ENCODE peak calls at places on chromosomes 4 and X, in five cellular contexts. One of them, this sample, is unnamed.

GRCh38 chrX:131827935-131828334 is 195.2 kb upstream of the STK26 start:
- DNase-seq in heart right ventricle: no peak
- DNase-seq in keratinocyte: no peak
- DNase-seq in endothelial cell: peak
- DNase-seq in body of pancreas: no peak
- DNase-seq in this sample: no peak

GRCh38 chrX:115030635-115031034 is 13.2 kb upstream of the IL13RA2 start:
- DNase-seq in heart right ventricle: no peak
- DNase-seq in body of pancreas: no peak
- DNase-seq in keratinocyte: peak
- DNase-seq in endothelial cell: no peak
- DNase-seq in this sample: no peak

GRCh38 chr4:77618383-77619241 is 13.0 kb downstream of the CXCL13 start:
- DNase-seq in heart right ventricle: no peak
- DNase-seq in keratinocyte: peak
- DNase-seq in endothelial cell: peak
- DNase-seq in body of pancreas: peak
- DNase-seq in this sample: peak

GRCh38 chr4:66568431-66568830 is 898.1 kb upstream of the EPHA5 start:
- DNase-seq in heart right ventricle: no peak
- DNase-seq in keratinocyte: no peak
- DNase-seq in body of pancreas: no peak
- DNase-seq in endothelial cell: no peak
- DNase-seq in this sample: no peak

GRCh38 chrX:55908685-55909212 is 191.2 kb downstream of the RRAGB start:
- DNase-seq in endothelial cell: peak
- DNase-seq in heart right ventricle: peak
- DNase-seq in keratinocyte: no peak
- DNase-seq in body of pancreas: no peak
- DNase-seq in this sample: no peak

GRCh38 chr4:128718793-128719192 is 90.7 kb upstream of the JADE1 start:
- DNase-seq in body of pancreas: no peak
- DNase-seq in heart right ventricle: no peak
- DNase-seq in keratinocyte: no peak
- DNase-seq in endothelial cell: no peak
- DNase-seq in this sample: no peak

GRCh38 chrX:19709812-19710518 is 177.4 kb downstream of the SH3KBP1 start:
- DNase-seq in body of pancreas: no peak
- DNase-seq in endothelial cell: no peak
- DNase-seq in keratinocyte: peak
- DNase-seq in heart right ventricle: no peak
- DNase-seq in this sample: no peak

GRCh38 chr4:112817933-112818921 is 181.3 kb downstream of the LARP7 start:
- DNase-seq in keratinocyte: no peak
- DNase-seq in endothelial cell: peak
- DNase-seq in body of pancreas: no peak
- DNase-seq in heart right ventricle: peak
- DNase-seq in this sample: no peak

GRCh38 chr4:102339018-102339417 is 6.3 kb downstream of the SLC39A8 start:
- DNase-seq in keratinocyte: no peak
- DNase-seq in endothelial cell: no peak
- DNase-seq in body of pancreas: no peak
- DNase-seq in heart right ventricle: no peak
- DNase-seq in this sample: no peak

GRCh38 chr4:2260336-2261109 is 1.4 kb downstream of the MXD4 start:
- DNase-seq in heart right ventricle: no peak
- DNase-seq in endothelial cell: no peak
- DNase-seq in body of pancreas: peak
- DNase-seq in keratinocyte: no peak
- DNase-seq in this sample: peak

GRCh38 chr4:117135634-117136354 is 50.4 kb upstream of the TRAM1L1 start:
- DNase-seq in endothelial cell: no peak
- DNase-seq in body of pancreas: no peak
- DNase-seq in keratinocyte: no peak
- DNase-seq in heart right ventricle: no peak
- DNase-seq in this sample: no peak

GRCh38 chr4:168759321-168759720 is 250.7 kb downstream of the CBR4 start:
- DNase-seq in keratinocyte: peak
- DNase-seq in endothelial cell: no peak
- DNase-seq in body of pancreas: no peak
- DNase-seq in heart right ventricle: no peak
- DNase-seq in this sample: no peak

GRCh38 chrX:132023896-132024386 is 839 bp downstream of the STK26 start:
- DNase-seq in body of pancreas: no peak
- DNase-seq in heart right ventricle: peak
- DNase-seq in endothelial cell: no peak
- DNase-seq in keratinocyte: no peak
- DNase-seq in this sample: peak

GRCh38 chr4:151719045-151719743 is 41.6 kb downstream of the GATB start:
- DNase-seq in keratinocyte: no peak
- DNase-seq in heart right ventricle: peak
- DNase-seq in body of pancreas: no peak
- DNase-seq in endothelial cell: no peak
- DNase-seq in this sample: no peak

GRCh38 chr4:56261027-56261426 is 126.3 kb downstream of the AASDH start:
- DNase-seq in heart right ventricle: no peak
- DNase-seq in endothelial cell: no peak
- DNase-seq in body of pancreas: no peak
- DNase-seq in keratinocyte: no peak
- DNase-seq in this sample: no peak

GRCh38 chr4:534101-534575 is 35.1 kb downstream of the PIGG start:
- DNase-seq in keratinocyte: no peak
- DNase-seq in heart right ventricle: no peak
- DNase-seq in endothelial cell: no peak
- DNase-seq in body of pancreas: no peak
- DNase-seq in this sample: no peak

GRCh38 chrX:118730500-118731247 is 3.3 kb downstream of the IL13RA1 start:
- DNase-seq in keratinocyte: peak
- DNase-seq in heart right ventricle: no peak
- DNase-seq in body of pancreas: no peak
- DNase-seq in endothelial cell: no peak
- DNase-seq in this sample: no peak

GRCh38 chr4:31548823-31549222 is 828.7 kb downstream of the PCDH7 start:
- DNase-seq in body of pancreas: no peak
- DNase-seq in heart right ventricle: no peak
- DNase-seq in endothelial cell: no peak
- DNase-seq in keratinocyte: no peak
- DNase-seq in this sample: no peak

GRCh38 chrX:119685225-119686066 is 7.5 kb downstream of the SEPTIN6 start:
- DNase-seq in endothelial cell: no peak
- DNase-seq in body of pancreas: no peak
- DNase-seq in keratinocyte: no peak
- DNase-seq in heart right ventricle: peak
- DNase-seq in this sample: no peak

GRCh38 chr4:138790993-138791392 is 224.6 kb upstream of the NOCT start:
- DNase-seq in endothelial cell: no peak
- DNase-seq in keratinocyte: no peak
- DNase-seq in heart right ventricle: no peak
- DNase-seq in body of pancreas: no peak
- DNase-seq in this sample: no peak

GRCh38 chr4:2934077-2934812 is 29.0 kb downstream of the NOP14 start:
- DNase-seq in keratinocyte: no peak
- DNase-seq in body of pancreas: peak
- DNase-seq in heart right ventricle: peak
- DNase-seq in endothelial cell: peak
- DNase-seq in this sample: peak

GRCh38 chrX:112190646-112191045 is 108.1 kb upstream of the TRPC5 start:
- DNase-seq in keratinocyte: no peak
- DNase-seq in endothelial cell: no peak
- DNase-seq in body of pancreas: no peak
- DNase-seq in heart right ventricle: no peak
- DNase-seq in this sample: no peak

GRCh38 chr4:163948920-163949455 is 454.5 kb downstream of the TMA16 start:
- DNase-seq in keratinocyte: no peak
- DNase-seq in body of pancreas: no peak
- DNase-seq in endothelial cell: no peak
- DNase-seq in heart right ventricle: no peak
- DNase-seq in this sample: no peak

GRCh38 chrX:103687073-103687695 is 685 bp upstream of the MORF4L2 start:
- DNase-seq in keratinocyte: no peak
- DNase-seq in body of pancreas: peak
- DNase-seq in endothelial cell: peak
- DNase-seq in heart right ventricle: peak
- DNase-seq in this sample: peak

GRCh38 chr4:94532016-94532789 is 80.5 kb downstream of the PDLIM5 start:
- DNase-seq in heart right ventricle: no peak
- DNase-seq in keratinocyte: peak
- DNase-seq in endothelial cell: no peak
- DNase-seq in body of pancreas: no peak
- DNase-seq in this sample: no peak

GRCh38 chr4:119136541-119136940 is 909 bp downstream of the MYOZ2 start:
- DNase-seq in endothelial cell: no peak
- DNase-seq in body of pancreas: no peak
- DNase-seq in keratinocyte: no peak
- DNase-seq in heart right ventricle: no peak
- DNase-seq in this sample: no peak
- TF ChIP-seq CTCF in endothelial cell: no peak
- TF ChIP-seq CTCF in body of pancreas: no peak
- TF ChIP-seq CTCF in keratinocyte: no peak
- TF ChIP-seq CTCF in heart right ventricle: no peak
- TF ChIP-seq CTCF in this sample: no peak

DNA sequence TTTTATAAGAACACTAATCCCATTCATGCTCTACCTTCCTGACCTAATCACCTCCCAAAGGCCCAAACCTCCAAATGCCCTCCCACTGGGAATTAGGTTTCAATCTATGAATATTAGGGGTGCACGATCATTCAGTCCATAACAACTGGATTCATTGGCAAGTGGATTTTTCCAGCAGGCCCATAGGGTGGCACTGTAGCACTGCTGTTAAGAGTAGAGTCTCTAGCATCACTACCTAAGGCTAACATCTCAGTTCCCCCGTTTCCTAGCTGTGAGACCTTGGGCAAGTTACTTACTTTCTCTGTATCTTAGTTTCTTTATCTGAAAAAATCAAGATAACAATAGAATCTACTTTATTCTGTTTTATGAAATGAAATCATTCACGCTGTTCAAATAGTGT is 315.8 kb downstream of the STIM2 start:
- DNase-seq in endothelial cell: peak
- DNase-seq in heart right ventricle: no peak
- DNase-seq in keratinocyte: no peak
- DNase-seq in body of pancreas: peak
- DNase-seq in this sample: no peak
- TF ChIP-seq CTCF in endothelial cell: no peak
- TF ChIP-seq CTCF in heart right ventricle: no peak
- TF ChIP-seq CTCF in keratinocyte: peak
- TF ChIP-seq CTCF in body of pancreas: peak
- TF ChIP-seq CTCF in this sample: no peak

DNA sequence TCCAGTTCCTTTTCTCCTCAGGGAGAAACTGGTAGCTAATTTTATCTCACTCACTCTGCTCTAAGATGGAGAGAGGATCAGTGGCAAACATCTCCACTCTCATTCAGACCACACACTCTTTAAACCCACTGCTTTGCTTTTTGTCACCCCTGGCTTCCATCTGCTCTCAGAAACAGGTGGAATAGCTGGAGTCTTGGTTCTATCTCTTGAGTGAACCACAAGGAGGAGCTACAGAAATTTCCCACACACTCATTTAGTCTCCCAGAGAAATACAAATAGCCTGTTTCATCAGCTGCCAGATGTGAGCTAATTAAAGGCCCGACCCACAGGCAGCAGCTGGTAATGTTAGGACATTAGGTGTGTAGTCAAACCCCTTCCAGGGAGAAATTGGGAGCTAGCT is 96.6 kb downstream of the STPG2 start:
- DNase-seq in endothelial cell: no peak
- DNase-seq in heart right ventricle: no peak
- DNase-seq in keratinocyte: no peak
- DNase-seq in body of pancreas: no peak
- DNase-seq in this sample: no peak
- TF ChIP-seq CTCF in endothelial cell: no peak
- TF ChIP-seq CTCF in heart right ventricle: no peak
- TF ChIP-seq CTCF in keratinocyte: no peak
- TF ChIP-seq CTCF in body of pancreas: no peak
- TF ChIP-seq CTCF in this sample: no peak

DNA sequence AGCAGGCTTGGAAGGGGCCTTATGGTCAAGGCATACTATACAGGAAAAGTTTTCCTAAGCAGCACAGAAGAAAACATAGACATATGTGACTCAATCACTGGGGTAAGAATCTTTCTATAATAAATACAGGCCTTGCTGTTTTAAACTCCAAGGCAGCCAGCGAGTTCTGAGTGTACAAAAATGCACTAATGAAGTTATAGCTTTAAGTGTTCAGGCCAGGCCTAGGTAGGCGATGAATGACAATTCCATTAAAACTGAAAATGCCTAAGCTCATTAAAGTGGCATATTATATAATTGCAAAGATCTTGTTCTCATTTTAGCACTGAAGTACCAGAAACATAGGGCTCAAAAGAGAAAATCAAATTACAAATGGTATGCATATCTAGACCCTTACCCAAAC is 716.4 kb upstream of the HS3ST1 start:
- DNase-seq in heart right ventricle: no peak
- DNase-seq in endothelial cell: no peak
- DNase-seq in keratinocyte: no peak
- DNase-seq in body of pancreas: no peak
- DNase-seq in this sample: no peak
- TF ChIP-seq CTCF in heart right ventricle: no peak
- TF ChIP-seq CTCF in endothelial cell: no peak
- TF ChIP-seq CTCF in keratinocyte: no peak
- TF ChIP-seq CTCF in body of pancreas: no peak
- TF ChIP-seq CTCF in this sample: no peak

DNA sequence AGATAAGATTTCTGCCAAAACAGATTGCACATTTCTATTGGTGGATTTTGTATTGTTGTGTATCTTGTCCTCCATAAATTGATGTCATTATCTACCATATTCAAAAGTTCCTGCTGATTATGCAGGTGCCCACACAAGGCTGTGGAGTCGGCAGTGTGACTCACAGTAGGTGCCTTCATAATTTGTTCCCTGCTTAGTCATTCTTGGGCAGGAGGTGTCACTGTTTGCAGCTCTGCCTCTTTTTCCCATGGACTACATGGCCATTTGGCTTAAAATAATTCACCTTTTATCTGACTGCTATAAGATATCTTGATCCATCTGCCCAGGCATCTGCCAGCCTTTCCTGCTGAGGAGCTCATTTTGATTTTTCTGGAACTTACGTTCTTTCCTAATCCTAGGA is 33.6 kb upstream of the ENPEP start:
- DNase-seq in keratinocyte: no peak
- DNase-seq in heart right ventricle: no peak
- DNase-seq in endothelial cell: no peak
- DNase-seq in body of pancreas: no peak
- DNase-seq in this sample: no peak
- TF ChIP-seq CTCF in keratinocyte: no peak
- TF ChIP-seq CTCF in heart right ventricle: no peak
- TF ChIP-seq CTCF in endothelial cell: no peak
- TF ChIP-seq CTCF in body of pancreas: no peak
- TF ChIP-seq CTCF in this sample: no peak

GRCh38 chrX:6095469-6095868 is 133.2 kb downstream of the NLGN4X start:
- DNase-seq in heart right ventricle: no peak
- DNase-seq in body of pancreas: no peak
- DNase-seq in keratinocyte: no peak
- DNase-seq in endothelial cell: no peak
- DNase-seq in this sample: no peak
- TF ChIP-seq CTCF in heart right ventricle: no peak
- TF ChIP-seq CTCF in body of pancreas: no peak
- TF ChIP-seq CTCF in keratinocyte: peak
- TF ChIP-seq CTCF in endothelial cell: peak
- TF ChIP-seq CTCF in this sample: no peak

GRCh38 chrX:97315939-97316338 is 432.2 kb downstream of the RPA4 start:
- DNase-seq in body of pancreas: no peak
- DNase-seq in heart right ventricle: no peak
- DNase-seq in keratinocyte: no peak
- DNase-seq in endothelial cell: peak
- DNase-seq in this sample: no peak
- TF ChIP-seq CTCF in body of pancreas: no peak
- TF ChIP-seq CTCF in heart right ventricle: no peak
- TF ChIP-seq CTCF in keratinocyte: peak
- TF ChIP-seq CTCF in endothelial cell: no peak
- TF ChIP-seq CTCF in this sample: no peak